ENCODE peak calls at places on chromosomes 3 and 15, in eight cellular contexts. R, C, Q, L, K, G, Y and P are unnamed samples.

GRCh38 chr15:70852501-70853269 is 1.3 kb downstream of the LARP6 start:
- DNase-seq in R (no peak), Q (no peak), K (no peak), G (no peak), C (no peak), Y (no peak), L (peak; percentile 50), P (no peak)

GRCh38 chr3:160754371-160754854 is 1.6 kb upstream of the PPM1L start:
- DNase-seq in L (peak; percentile 54), C (peak; percentile 36), K (peak; percentile 8), Q (peak; percentile 49), G (peak; percentile 21), R (peak; percentile 25), Y (peak; percentile 55), P (no peak)

GRCh38 chr3:156865732-156866131 is 39.6 kb downstream of the LEKR1 start:
- DNase-seq in G (no peak), Y (no peak), L (peak; percentile 12), C (no peak), Q (no peak), K (no peak), R (no peak), P (no peak)

GRCh38 chr15:40320931-40321371 is 2.5 kb upstream of the INAFM2 start:
- DNase-seq in Y (no peak), Q (peak; percentile 79), K (peak; percentile 76), G (peak; percentile 69), L (peak; percentile 78), C (peak; percentile 54), R (peak; percentile 70), P (no peak)

GRCh38 chr15:48177383-48177874 is 666 bp downstream of the MYEF2 start:
- DNase-seq in C (no peak), Y (no peak), L (peak; percentile 46), R (no peak), G (no peak), K (peak; percentile 59), Q (peak; percentile 63), P (no peak)

GRCh38 chr3:52685285-52685704 is 418 bp downstream of the PBRM1 start:
- DNase-seq in C (peak; percentile 88), K (peak; percentile 94), Q (peak; percentile 88), G (no peak), R (peak; percentile 58), L (peak; percentile 96), Y (no peak), P (no peak)

GRCh38 chr3:129911261-129911861 is 17.9 kb upstream of the TMCC1 start:
- DNase-seq in R (no peak), G (no peak), C (no peak), Y (no peak), Q (no peak), L (no peak), K (no peak), P (no peak)

GRCh38 chr15:97482521-97482920 is 478.0 kb upstream of the ARRDC4 start:
- DNase-seq in Y (no peak), G (no peak), K (no peak), Q (no peak), C (no peak), R (no peak), L (no peak), P (no peak)

GRCh38 chr3:110459021-110459420 is 612.6 kb upstream of the NECTIN3 start:
- DNase-seq in K (no peak), C (no peak), Y (no peak), R (no peak), Q (no peak), L (no peak), G (no peak), P (no peak)

GRCh38 chr15:91521996-91522395 is 331.5 kb upstream of the SLCO3A1 start:
- DNase-seq in Y (no peak), R (no peak), C (no peak), Q (no peak), L (peak; percentile 44), G (no peak), K (no peak), P (no peak)

GRCh38 chr3:108430540-108430939 is 79.9 kb downstream of the MYH15 start:
- DNase-seq in G (no peak), Y (no peak), C (no peak), R (no peak), Q (no peak), L (no peak), K (no peak), P (no peak)

GRCh38 chr15:68012911-68013310 is 41.2 kb upstream of the PIAS1 start:
- DNase-seq in G (no peak), K (no peak), L (no peak), C (no peak), Y (no peak), Q (no peak), R (no peak), P (no peak)

GRCh38 chr3:31802981-31803380 is 178.1 kb downstream of the OSBPL10 start:
- DNase-seq in R (no peak), Y (no peak), G (no peak), L (no peak), Q (no peak), C (no peak), K (no peak), P (no peak)

GRCh38 chr15:39581501-39582285 is 814 bp downstream of the THBS1 start:
- DNase-seq in Q (no peak), K (peak; percentile 42), Y (no peak), G (no peak), C (no peak), L (no peak), R (peak; percentile 70), P (peak; percentile 37)

GRCh38 chr3:178231645-178232044 is 304.6 kb upstream of the KCNMB2 start:
- DNase-seq in Y (no peak), C (no peak), K (no peak), R (no peak), G (no peak), Q (no peak), L (peak; percentile 13), P (no peak)

GRCh38 chr3:30476373-30477082 is 129.9 kb upstream of the TGFBR2 start:
- DNase-seq in G (no peak), Q (no peak), C (no peak), K (no peak), Y (no peak), R (no peak), L (no peak), P (no peak)

GRCh38 chr15:32855942-32856341 is 138.1 kb downstream of the GREM1 start:
- DNase-seq in C (no peak), R (no peak), G (no peak), Y (no peak), Q (no peak), K (no peak), L (peak; percentile 80), P (peak; percentile 95)

GRCh38 chr3:25588441-25589103 is 76.1 kb downstream of the TOP2B start:
- DNase-seq in R (no peak), C (no peak), Y (no peak), Q (no peak), K (no peak), G (no peak), L (no peak), P (no peak)

GRCh38 chr15:41930221-41930866 is 36.5 kb upstream of the SPTBN5 start:
- DNase-seq in R (no peak), L (peak; percentile 92), C (no peak), K (no peak), Q (no peak), G (no peak), Y (no peak), P (peak; percentile 87)

GRCh38 chr15:34708422-34708821 is 46.4 kb downstream of the GJD2 start:
- DNase-seq in Y (no peak), K (peak; percentile 33), Q (peak; percentile 13), C (no peak), G (peak; percentile 63), L (peak; percentile 63), R (no peak), P (peak; percentile 27)

GRCh38 chr3:175337631-175338030 is 478.5 kb downstream of the NAALADL2 start:
- DNase-seq in G (no peak), Y (no peak), C (no peak), K (no peak), Q (no peak), L (no peak), R (no peak), P (no peak)

GRCh38 chr3:160577551-160578195 is 12.3 kb upstream of the KPNA4 start:
- DNase-seq in L (peak; percentile 9), Y (no peak), G (no peak), K (no peak), C (no peak), R (no peak), Q (no peak), P (no peak)

GRCh38 chr3:62073038-62073437 is 300.3 kb downstream of the FEZF2 start:
- DNase-seq in R (no peak), K (no peak), Q (no peak), L (peak; percentile 14), G (no peak), C (no peak), Y (no peak), P (no peak)

GRCh38 chr3:139199421-139200010 is 144.3 kb upstream of the MRPS22 start:
- DNase-seq in Q (no peak), L (peak; percentile 34), R (no peak), K (no peak), Y (no peak), G (no peak), C (no peak), P (no peak)

GRCh38 chr3:42473083-42473932 is 29.1 kb upstream of the VIPR1 start:
- DNase-seq in Q (no peak), K (no peak), C (no peak), L (peak; percentile 48), G (no peak), R (no peak), Y (no peak), P (no peak)

GRCh38 chr3:102329561-102329960 is 105.3 kb upstream of the ZPLD1 start:
- DNase-seq in G (no peak), R (no peak), K (no peak), C (no peak), L (no peak), Q (no peak), Y (no peak), P (no peak)

GRCh38 chr3:15262021-15262420 is 56.0 kb downstream of the CAPN7 start:
- DNase-seq in Y (no peak), R (no peak), G (no peak), K (no peak), Q (no peak), L (no peak), C (no peak), P (no peak)

GRCh38 chr3:133767607-133768006 is 21.4 kb downstream of the TF start:
- DNase-seq in K (no peak), L (no peak), C (no peak), G (no peak), R (no peak), Y (no peak), Q (no peak), P (no peak)

GRCh38 chr15:52466134-52466701 is 62.5 kb downstream of the MYO5A start:
- DNase-seq in Y (no peak), C (peak; percentile 62), R (no peak), K (peak; percentile 84), L (no peak), G (no peak), Q (peak; percentile 97), P (no peak)

GRCh38 chr15:71051539-71051938 is 63.7 kb upstream of the THSD4 start:
- DNase-seq in C (no peak), K (no peak), Q (no peak), Y (no peak), L (peak; percentile 30), R (no peak), G (no peak), P (no peak)

GRCh38 chr3:172388412-172389078 is 59.7 kb downstream of the GHSR start:
- DNase-seq in Y (no peak), K (no peak), Q (no peak), L (no peak), C (no peak), R (no peak), G (no peak), P (no peak)

GRCh38 chr3:16470590-16470989 is 42.9 kb downstream of the RFTN1 start:
- DNase-seq in C (no peak), G (no peak), K (no peak), L (no peak), R (no peak), Y (no peak), Q (no peak), P (no peak)